ENCODE peak calls at places on chromosomes 3 and 15, in four cellular contexts. One of them, this sample, is unnamed.

GRCh38 chr3:135970500-135971116 is 5.1 kb downstream of the PPP2R3A start:
- DNase-seq in tibial artery: no peak
- DNase-seq in right lobe of liver: no peak
- DNase-seq in stomach: no peak
- DNase-seq in this sample: no peak

GRCh38 chr3:43998374-43998840 is 243.3 kb upstream of the TOPAZ1 start:
- DNase-seq in tibial artery: no peak
- DNase-seq in right lobe of liver: no peak
- DNase-seq in stomach: no peak
- DNase-seq in this sample: no peak

GRCh38 chr3:81218023-81218422 is 543.4 kb downstream of the GBE1 start:
- DNase-seq in tibial artery: no peak
- DNase-seq in right lobe of liver: no peak
- DNase-seq in stomach: no peak
- DNase-seq in this sample: no peak

GRCh38 chr3:86388848-86389247 is 602.1 kb downstream of the VGLL3 start:
- DNase-seq in tibial artery: no peak
- DNase-seq in right lobe of liver: no peak
- DNase-seq in stomach: no peak
- DNase-seq in this sample: no peak

GRCh38 chr3:13877911-13878710 is 1.8 kb downstream of the WNT7A start:
- DNase-seq in tibial artery: no peak
- DNase-seq in right lobe of liver: no peak
- DNase-seq in stomach: no peak
- DNase-seq in this sample: no peak

GRCh38 chr3:34584971-34585370 is 786.5 kb downstream of the PDCD6IP start:
- DNase-seq in tibial artery: no peak
- DNase-seq in right lobe of liver: no peak
- DNase-seq in stomach: no peak
- DNase-seq in this sample: no peak

GRCh38 chr15:24848050-24848449 is 106.7 kb upstream of the SNRPN start:
- DNase-seq in tibial artery: no peak
- DNase-seq in right lobe of liver: no peak
- DNase-seq in stomach: no peak
- DNase-seq in this sample: no peak

GRCh38 chr15:67192185-67192584 is 62.3 kb downstream of the AAGAB start:
- DNase-seq in tibial artery: no peak
- DNase-seq in right lobe of liver: no peak
- DNase-seq in stomach: no peak
- DNase-seq in this sample: no peak

GRCh38 chr15:57306305-57306943 is 69.9 kb upstream of the CGNL1 start:
- DNase-seq in tibial artery: peak; percentile 93
- DNase-seq in right lobe of liver: peak; percentile 91
- DNase-seq in stomach: peak; percentile 92
- DNase-seq in this sample: peak; percentile 92

GRCh38 chr3:197428117-197428761 is 127.5 kb downstream of the BDH1 start:
- DNase-seq in tibial artery: no peak
- DNase-seq in right lobe of liver: no peak
- DNase-seq in stomach: peak; percentile 65
- DNase-seq in this sample: peak; percentile 83

GRCh38 chr3:119222400-119222799 is 18.3 kb downstream of the B4GALT4 start:
- DNase-seq in tibial artery: no peak
- DNase-seq in right lobe of liver: no peak
- DNase-seq in stomach: no peak
- DNase-seq in this sample: no peak

GRCh38 chr3:170488802-170489201 is 70.1 kb downstream of the CLDN11 start:
- DNase-seq in tibial artery: no peak
- DNase-seq in right lobe of liver: no peak
- DNase-seq in stomach: no peak
- DNase-seq in this sample: no peak

GRCh38 chr3:133937756-133938601 is 42.3 kb upstream of the RAB6B start:
- DNase-seq in tibial artery: no peak
- DNase-seq in right lobe of liver: no peak
- DNase-seq in stomach: peak; percentile 18
- DNase-seq in this sample: no peak

GRCh38 chr15:43285609-43286037 is 18.9 kb upstream of the TGM5 start:
- DNase-seq in tibial artery: peak; percentile 49
- DNase-seq in right lobe of liver: no peak
- DNase-seq in stomach: peak; percentile 41
- DNase-seq in this sample: peak; percentile 26

GRCh38 chr3:133475245-133476010 is 75.6 kb downstream of the BFSP2 start:
- DNase-seq in tibial artery: no peak
- DNase-seq in right lobe of liver: no peak
- DNase-seq in stomach: no peak
- DNase-seq in this sample: no peak

GRCh38 chr15:90571063-90571541 is 41.4 kb downstream of the CRTC3 start:
- DNase-seq in tibial artery: peak; percentile 72
- DNase-seq in right lobe of liver: no peak
- DNase-seq in stomach: no peak
- DNase-seq in this sample: no peak

GRCh38 chr15:69760263-69760855 is 307.7 kb downstream of the RPLP1 start:
- DNase-seq in tibial artery: peak; percentile 35
- DNase-seq in right lobe of liver: no peak
- DNase-seq in stomach: no peak
- DNase-seq in this sample: no peak

GRCh38 chr3:172673210-172673679 is 37.6 kb downstream of the NCEH1 start:
- DNase-seq in tibial artery: no peak
- DNase-seq in right lobe of liver: peak; percentile 46
- DNase-seq in stomach: peak; percentile 73
- DNase-seq in this sample: no peak

GRCh38 chr3:42709621-42710020 is 7.0 kb upstream of the HHATL start:
- DNase-seq in tibial artery: peak; percentile 9
- DNase-seq in right lobe of liver: no peak
- DNase-seq in stomach: no peak
- DNase-seq in this sample: peak; percentile 43

GRCh38 chr3:127678611-127679533 is 6.1 kb downstream of the ABTB1 start:
- DNase-seq in tibial artery: peak; percentile 23
- DNase-seq in right lobe of liver: peak; percentile 24
- DNase-seq in stomach: peak; percentile 23
- DNase-seq in this sample: peak; percentile 62

GRCh38 chr3:56921573-56922571 is 120.1 kb upstream of the ARHGEF3 start:
- DNase-seq in tibial artery: no peak
- DNase-seq in right lobe of liver: no peak
- DNase-seq in stomach: no peak
- DNase-seq in this sample: no peak

GRCh38 chr3:144816366-144816765 is 844.7 kb downstream of the DIPK2A start:
- DNase-seq in tibial artery: no peak
- DNase-seq in right lobe of liver: no peak
- DNase-seq in stomach: no peak
- DNase-seq in this sample: no peak

GRCh38 chr15:69712999-69713398 is 260.4 kb downstream of the RPLP1 start:
- DNase-seq in tibial artery: no peak
- DNase-seq in right lobe of liver: no peak
- DNase-seq in stomach: no peak
- DNase-seq in this sample: no peak

GRCh38 chr15:45642203-45642932 is 7.5 kb downstream of the SQOR start:
- DNase-seq in tibial artery: peak; percentile 43
- DNase-seq in right lobe of liver: no peak
- DNase-seq in stomach: no peak
- DNase-seq in this sample: no peak

GRCh38 chr15:82833283-82833682 is 23.9 kb downstream of the WHAMM start:
- DNase-seq in tibial artery: no peak
- DNase-seq in right lobe of liver: no peak
- DNase-seq in stomach: no peak
- DNase-seq in this sample: no peak

GRCh38 chr3:129936757-129937156 is 37.8 kb upstream of the TRH start:
- DNase-seq in tibial artery: no peak
- DNase-seq in right lobe of liver: no peak
- DNase-seq in stomach: peak; percentile 41
- DNase-seq in this sample: no peak
- TF ChIP-seq CTCF in tibial artery: no peak
- TF ChIP-seq CTCF in right lobe of liver: no peak
- TF ChIP-seq CTCF in stomach: no peak
- TF ChIP-seq CTCF in this sample: no peak

GRCh38 chr3:129608936-129609590 is 2.6 kb upstream of the PLXND1 start:
- DNase-seq in tibial artery: no peak
- DNase-seq in right lobe of liver: no peak
- DNase-seq in stomach: no peak
- DNase-seq in this sample: no peak

GRCh38 chr3:129609591-129610169 is 3.2 kb upstream of the PLXND1 start:
- DNase-seq in tibial artery: no peak
- DNase-seq in right lobe of liver: no peak
- DNase-seq in stomach: no peak
- DNase-seq in this sample: no peak

GRCh38 chr3:129611446-129611800 is 4.9 kb upstream of the PLXND1 start:
- DNase-seq in tibial artery: no peak
- DNase-seq in right lobe of liver: no peak
- DNase-seq in stomach: no peak
- DNase-seq in this sample: peak; percentile 66

GRCh38 chr3:129611812-129612349 is 5.4 kb upstream of the PLXND1 start:
- DNase-seq in tibial artery: peak; percentile 52
- DNase-seq in right lobe of liver: peak; percentile 45
- DNase-seq in stomach: no peak
- DNase-seq in this sample: peak; percentile 79

DNA sequence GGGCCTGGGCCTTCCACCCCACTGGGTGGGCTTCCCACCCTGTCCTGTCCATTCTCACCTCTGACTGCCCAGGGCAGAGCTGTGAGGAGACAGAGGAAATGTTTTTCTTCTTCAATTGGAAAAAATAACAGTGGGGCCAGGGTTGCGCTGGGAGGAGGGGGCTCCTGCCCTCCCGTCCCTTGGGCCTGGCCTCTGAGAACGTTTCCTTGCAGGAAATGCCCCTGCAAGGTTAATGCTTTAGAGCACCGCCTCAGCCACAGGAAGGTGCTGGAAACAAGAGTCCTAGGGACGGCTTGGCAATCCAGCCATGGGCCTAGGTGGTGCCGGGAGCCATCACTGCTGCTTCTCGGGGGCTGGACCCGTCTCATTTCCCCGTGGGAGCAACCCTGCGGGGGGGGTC is 3.8 kb upstream of the PLXND1 start:
- DNase-seq in tibial artery: no peak
- DNase-seq in right lobe of liver: no peak
- DNase-seq in stomach: no peak
- DNase-seq in this sample: no peak
- H3K4me1 ChIP-seq in tibial artery: peaks cover 54% of the 10 kb centered on the region
- H3K4me1 ChIP-seq in right lobe of liver: no peaks in the 10 kb centered on the region
- H3K4me1 ChIP-seq in stomach: peaks cover 58% of the 10 kb centered on the region
- H3K4me1 ChIP-seq in this sample: peaks cover 4% of the 10 kb centered on the region

GRCh38 chr3:10285742-10286524 is 6.8 kb downstream of the GHRL start:
- DNase-seq in tibial artery: no peak
- DNase-seq in right lobe of liver: no peak
- DNase-seq in stomach: no peak
- DNase-seq in this sample: no peak
- H3K36me3 ChIP-seq in tibial artery: peaks cover 83% of the 10 kb centered on the region
- H3K36me3 ChIP-seq in right lobe of liver: peaks cover 7% of the 10 kb centered on the region
- H3K36me3 ChIP-seq in stomach: peaks cover 78% of the 10 kb centered on the region
- H3K36me3 ChIP-seq in this sample: peaks cover 7% of the 10 kb centered on the region

GRCh38 chr3:107522510-107523360 is at the start of gene BBX:
- DNase-seq in tibial artery: peak; percentile 94
- DNase-seq in right lobe of liver: peak; percentile 86
- DNase-seq in stomach: peak; percentile 96
- DNase-seq in this sample: peak; percentile 95

GRCh38 chr3:107525101-107525953 is 2.6 kb downstream of the BBX start:
- DNase-seq in tibial artery: peak; percentile 45
- DNase-seq in right lobe of liver: peak; percentile 58
- DNase-seq in stomach: peak; percentile 27
- DNase-seq in this sample: peak; percentile 87

GRCh38 chr3:107523361-107524213 is 825 bp downstream of the BBX start:
- DNase-seq in tibial artery: peak; percentile 36
- DNase-seq in right lobe of liver: peak; percentile 68
- DNase-seq in stomach: peak; percentile 64
- DNase-seq in this sample: peak; percentile 89

GRCh38 chr3:107524214-107525100 is 1.7 kb downstream of the BBX start:
- DNase-seq in tibial artery: peak; percentile 67
- DNase-seq in right lobe of liver: peak; percentile 74
- DNase-seq in stomach: peak; percentile 50
- DNase-seq in this sample: peak; percentile 86

DNA sequence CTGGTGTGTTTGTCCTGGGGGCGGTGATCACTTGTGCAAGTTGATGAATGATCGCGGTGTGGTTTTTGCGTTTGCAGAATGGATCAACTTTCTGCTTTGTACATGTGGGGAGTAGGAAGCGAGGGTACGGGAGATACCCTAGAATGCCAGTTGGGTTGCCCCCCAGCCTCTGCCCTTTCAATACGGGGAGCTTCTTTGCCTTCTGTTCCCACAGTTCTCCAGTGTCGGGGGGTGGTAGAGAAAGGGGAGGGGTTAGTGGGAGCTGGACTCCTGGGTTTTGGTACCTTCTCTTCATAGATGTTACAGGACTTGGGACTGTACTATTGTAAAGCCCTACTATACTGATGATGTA is 3.2 kb downstream of the BBX start:
- DNase-seq in tibial artery: no peak
- DNase-seq in right lobe of liver: no peak
- DNase-seq in stomach: no peak
- DNase-seq in this sample: no peak
- TF ChIP-seq CTCF in tibial artery: no peak
- TF ChIP-seq CTCF in right lobe of liver: no peak
- TF ChIP-seq CTCF in stomach: no peak
- TF ChIP-seq CTCF in this sample: no peak

DNA sequence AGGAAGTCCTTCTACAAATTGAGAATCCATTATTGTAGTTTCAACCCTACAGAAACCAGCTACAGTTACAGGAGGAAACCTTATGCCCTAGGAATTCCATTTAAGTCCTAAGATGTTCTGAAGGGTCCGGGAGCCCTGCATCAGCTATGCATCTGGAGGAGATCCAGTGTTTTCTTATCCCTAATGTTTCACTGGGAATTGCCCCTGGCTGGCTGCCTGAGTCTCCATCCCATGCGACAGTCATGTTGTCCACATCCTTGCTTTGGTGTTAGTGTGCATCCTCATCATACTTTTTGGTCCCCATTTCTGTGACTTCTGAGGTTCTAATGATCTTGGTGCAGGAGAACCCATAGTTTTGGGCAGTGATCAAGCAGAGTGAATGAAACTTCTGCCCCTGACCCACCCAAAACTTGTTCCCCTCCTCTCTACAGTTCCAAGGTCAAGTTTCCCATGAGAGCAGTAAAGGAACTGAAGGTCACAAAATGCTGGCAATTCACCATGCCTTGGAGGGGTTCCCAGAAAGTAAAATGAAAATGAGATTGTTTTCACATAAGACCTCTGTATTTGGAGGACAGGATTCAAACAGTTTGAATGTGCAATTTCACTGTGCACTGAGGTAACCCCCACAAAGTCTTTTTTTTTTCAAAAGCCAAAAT is 121.9 kb upstream of the PHLDB2 start:
- DNase-seq in tibial artery: no peak
- DNase-seq in right lobe of liver: no peak
- DNase-seq in stomach: peak; percentile 34
- DNase-seq in this sample: peak; percentile 76
- H3K4me1 ChIP-seq in tibial artery: peaks cover 25% of the 10 kb centered on the region
- H3K4me1 ChIP-seq in right lobe of liver: no peaks in the 10 kb centered on the region
- H3K4me1 ChIP-seq in stomach: peaks cover 34% of the 10 kb centered on the region
- H3K4me1 ChIP-seq in this sample: peaks cover 49% of the 10 kb centered on the region

GRCh38 chr3:123015596-123015995 is 12.0 kb downstream of the SEMA5B start:
- DNase-seq in tibial artery: no peak
- DNase-seq in right lobe of liver: no peak
- DNase-seq in stomach: no peak
- DNase-seq in this sample: no peak
- H3K36me3 ChIP-seq in tibial artery: no peaks in the 10 kb centered on the region
- H3K36me3 ChIP-seq in right lobe of liver: no peaks in the 10 kb centered on the region
- H3K36me3 ChIP-seq in stomach: no peaks in the 10 kb centered on the region
- H3K36me3 ChIP-seq in this sample: no peaks in the 10 kb centered on the region